ENCODE peak calls at places on chromosomes 12 and 14, in ten cellular contexts. One of them, this sample, is unnamed.
A peak's percentile ranks its signal among the peaks of the same experiment; 100 is the strongest.

GRCh38 chr12:20268121-20268732 is 100.1 kb upstream of the PDE3A start:
- DNase-seq in stimulated activated CD4-positive, alpha-beta T cell treated with anti-CD3 and anti-CD28 coated beads, Interleukin-15, amount 100 ng/mL, for 1 hour: no peak
- DNase-seq in fibroblast of pulmonary artery: peak; percentile 55
- DNase-seq in memory B cell: no peak
- DNase-seq in SIG-M5: no peak
- DNase-seq in A172: peak; percentile 71
- DNase-seq in T-cell: no peak
- DNase-seq in Calu3: no peak
- DNase-seq in CD8-positive, alpha-beta T cell: no peak
- DNase-seq in NCI-H1092 treated with DMSO at 0.1 percent for 48 hours: no peak
- DNase-seq in this sample: peak; percentile 17

GRCh38 chr12:50110127-50110761 is 1.8 kb upstream of the COX14 start:
- DNase-seq in stimulated activated CD4-positive, alpha-beta T cell treated with anti-CD3 and anti-CD28 coated beads, Interleukin-15, amount 100 ng/mL, for 1 hour: no peak
- DNase-seq in fibroblast of pulmonary artery: no peak
- DNase-seq in memory B cell: peak; percentile 38
- DNase-seq in SIG-M5: no peak
- DNase-seq in A172: peak; percentile 44
- DNase-seq in T-cell: no peak
- DNase-seq in Calu3: no peak
- DNase-seq in CD8-positive, alpha-beta T cell: no peak
- DNase-seq in NCI-H1092 treated with DMSO at 0.1 percent for 48 hours: no peak
- DNase-seq in this sample: no peak

GRCh38 chr14:53979747-53980642 is 23.4 kb upstream of the BMP4 start:
- DNase-seq in stimulated activated CD4-positive, alpha-beta T cell treated with anti-CD3 and anti-CD28 coated beads, Interleukin-15, amount 100 ng/mL, for 1 hour: no peak
- DNase-seq in fibroblast of pulmonary artery: peak; percentile 62
- DNase-seq in memory B cell: no peak
- DNase-seq in SIG-M5: no peak
- DNase-seq in A172: peak; percentile 78
- DNase-seq in T-cell: no peak
- DNase-seq in Calu3: no peak
- DNase-seq in CD8-positive, alpha-beta T cell: no peak
- DNase-seq in NCI-H1092 treated with DMSO at 0.1 percent for 48 hours: no peak
- DNase-seq in this sample: peak; percentile 83

GRCh38 chr14:88995437-88996198 is 171.2 kb downstream of the TTC8 start:
- DNase-seq in stimulated activated CD4-positive, alpha-beta T cell treated with anti-CD3 and anti-CD28 coated beads, Interleukin-15, amount 100 ng/mL, for 1 hour: no peak
- DNase-seq in fibroblast of pulmonary artery: peak; percentile 66
- DNase-seq in memory B cell: no peak
- DNase-seq in SIG-M5: no peak
- DNase-seq in A172: peak; percentile 46
- DNase-seq in T-cell: no peak
- DNase-seq in Calu3: no peak
- DNase-seq in CD8-positive, alpha-beta T cell: no peak
- DNase-seq in NCI-H1092 treated with DMSO at 0.1 percent for 48 hours: no peak
- DNase-seq in this sample: peak; percentile 65

GRCh38 chr14:101476931-101477553 is 84.3 kb upstream of the DIO3 start:
- DNase-seq in stimulated activated CD4-positive, alpha-beta T cell treated with anti-CD3 and anti-CD28 coated beads, Interleukin-15, amount 100 ng/mL, for 1 hour: no peak
- DNase-seq in fibroblast of pulmonary artery: no peak
- DNase-seq in memory B cell: no peak
- DNase-seq in SIG-M5: peak; percentile 29
- DNase-seq in A172: no peak
- DNase-seq in T-cell: no peak
- DNase-seq in Calu3: peak; percentile 90
- DNase-seq in CD8-positive, alpha-beta T cell: no peak
- DNase-seq in NCI-H1092 treated with DMSO at 0.1 percent for 48 hours: peak; percentile 38
- DNase-seq in this sample: peak; percentile 82

GRCh38 chr12:78917513-78917912 is 52.9 kb downstream of the SYT1 start:
- DNase-seq in stimulated activated CD4-positive, alpha-beta T cell treated with anti-CD3 and anti-CD28 coated beads, Interleukin-15, amount 100 ng/mL, for 1 hour: no peak
- DNase-seq in fibroblast of pulmonary artery: no peak
- DNase-seq in memory B cell: no peak
- DNase-seq in SIG-M5: no peak
- DNase-seq in A172: no peak
- DNase-seq in T-cell: no peak
- DNase-seq in Calu3: no peak
- DNase-seq in CD8-positive, alpha-beta T cell: no peak
- DNase-seq in NCI-H1092 treated with DMSO at 0.1 percent for 48 hours: no peak
- DNase-seq in this sample: no peak

GRCh38 chr12:31533470-31533869 is 57.5 kb downstream of the DENND5B start:
- DNase-seq in stimulated activated CD4-positive, alpha-beta T cell treated with anti-CD3 and anti-CD28 coated beads, Interleukin-15, amount 100 ng/mL, for 1 hour: no peak
- DNase-seq in fibroblast of pulmonary artery: no peak
- DNase-seq in memory B cell: no peak
- DNase-seq in SIG-M5: no peak
- DNase-seq in A172: no peak
- DNase-seq in T-cell: no peak
- DNase-seq in Calu3: no peak
- DNase-seq in CD8-positive, alpha-beta T cell: no peak
- DNase-seq in NCI-H1092 treated with DMSO at 0.1 percent for 48 hours: no peak
- DNase-seq in this sample: no peak

GRCh38 chr14:51609987-51610283 is 41.8 kb upstream of the FRMD6 start:
- DNase-seq in stimulated activated CD4-positive, alpha-beta T cell treated with anti-CD3 and anti-CD28 coated beads, Interleukin-15, amount 100 ng/mL, for 1 hour: no peak
- DNase-seq in fibroblast of pulmonary artery: peak; percentile 43
- DNase-seq in memory B cell: no peak
- DNase-seq in SIG-M5: no peak
- DNase-seq in A172: no peak
- DNase-seq in T-cell: no peak
- DNase-seq in Calu3: no peak
- DNase-seq in CD8-positive, alpha-beta T cell: no peak
- DNase-seq in NCI-H1092 treated with DMSO at 0.1 percent for 48 hours: no peak
- DNase-seq in this sample: peak; percentile 81

GRCh38 chr14:38255673-38256357 is at the start of gene CLEC14A:
- DNase-seq in stimulated activated CD4-positive, alpha-beta T cell treated with anti-CD3 and anti-CD28 coated beads, Interleukin-15, amount 100 ng/mL, for 1 hour: no peak
- DNase-seq in fibroblast of pulmonary artery: no peak
- DNase-seq in memory B cell: no peak
- DNase-seq in SIG-M5: no peak
- DNase-seq in A172: no peak
- DNase-seq in T-cell: no peak
- DNase-seq in Calu3: no peak
- DNase-seq in CD8-positive, alpha-beta T cell: no peak
- DNase-seq in NCI-H1092 treated with DMSO at 0.1 percent for 48 hours: no peak
- DNase-seq in this sample: peak; percentile 9

GRCh38 chr12:64007853-64008252 is 163.4 kb downstream of the SRGAP1 start:
- DNase-seq in stimulated activated CD4-positive, alpha-beta T cell treated with anti-CD3 and anti-CD28 coated beads, Interleukin-15, amount 100 ng/mL, for 1 hour: no peak
- DNase-seq in fibroblast of pulmonary artery: no peak
- DNase-seq in memory B cell: no peak
- DNase-seq in SIG-M5: no peak
- DNase-seq in A172: peak; percentile 8
- DNase-seq in T-cell: no peak
- DNase-seq in Calu3: no peak
- DNase-seq in CD8-positive, alpha-beta T cell: no peak
- DNase-seq in NCI-H1092 treated with DMSO at 0.1 percent for 48 hours: no peak
- DNase-seq in this sample: no peak

GRCh38 chr12:946656-947055 is 2.8 kb downstream of the RAD52 start:
- DNase-seq in stimulated activated CD4-positive, alpha-beta T cell treated with anti-CD3 and anti-CD28 coated beads, Interleukin-15, amount 100 ng/mL, for 1 hour: no peak
- DNase-seq in fibroblast of pulmonary artery: peak; percentile 26
- DNase-seq in memory B cell: no peak
- DNase-seq in SIG-M5: no peak
- DNase-seq in A172: no peak
- DNase-seq in T-cell: no peak
- DNase-seq in Calu3: no peak
- DNase-seq in CD8-positive, alpha-beta T cell: no peak
- DNase-seq in NCI-H1092 treated with DMSO at 0.1 percent for 48 hours: no peak
- DNase-seq in this sample: no peak

GRCh38 chr12:57890191-57891120 is 43.9 kb upstream of the CTDSP2 start:
- DNase-seq in stimulated activated CD4-positive, alpha-beta T cell treated with anti-CD3 and anti-CD28 coated beads, Interleukin-15, amount 100 ng/mL, for 1 hour: no peak
- DNase-seq in fibroblast of pulmonary artery: peak; percentile 56
- DNase-seq in memory B cell: no peak
- DNase-seq in SIG-M5: no peak
- DNase-seq in A172: peak; percentile 35
- DNase-seq in T-cell: no peak
- DNase-seq in Calu3: no peak
- DNase-seq in CD8-positive, alpha-beta T cell: no peak
- DNase-seq in NCI-H1092 treated with DMSO at 0.1 percent for 48 hours: peak; percentile 13
- DNase-seq in this sample: no peak

GRCh38 chr14:77148510-77149231 is 7.1 kb upstream of the ZDHHC22 start:
- DNase-seq in stimulated activated CD4-positive, alpha-beta T cell treated with anti-CD3 and anti-CD28 coated beads, Interleukin-15, amount 100 ng/mL, for 1 hour: no peak
- DNase-seq in fibroblast of pulmonary artery: peak; percentile 6
- DNase-seq in memory B cell: no peak
- DNase-seq in SIG-M5: no peak
- DNase-seq in A172: no peak
- DNase-seq in T-cell: no peak
- DNase-seq in Calu3: no peak
- DNase-seq in CD8-positive, alpha-beta T cell: no peak
- DNase-seq in NCI-H1092 treated with DMSO at 0.1 percent for 48 hours: peak; percentile 43
- DNase-seq in this sample: peak; percentile 24

GRCh38 chr12:122348505-122348904 is 74.0 kb downstream of the CLIP1 start:
- DNase-seq in stimulated activated CD4-positive, alpha-beta T cell treated with anti-CD3 and anti-CD28 coated beads, Interleukin-15, amount 100 ng/mL, for 1 hour: no peak
- DNase-seq in fibroblast of pulmonary artery: no peak
- DNase-seq in memory B cell: no peak
- DNase-seq in SIG-M5: no peak
- DNase-seq in A172: no peak
- DNase-seq in T-cell: no peak
- DNase-seq in Calu3: no peak
- DNase-seq in CD8-positive, alpha-beta T cell: no peak
- DNase-seq in NCI-H1092 treated with DMSO at 0.1 percent for 48 hours: no peak
- DNase-seq in this sample: no peak

GRCh38 chr12:6684609-6685008 is 4.6 kb downstream of the ZNF384 start:
- DNase-seq in stimulated activated CD4-positive, alpha-beta T cell treated with anti-CD3 and anti-CD28 coated beads, Interleukin-15, amount 100 ng/mL, for 1 hour: no peak
- DNase-seq in fibroblast of pulmonary artery: peak; percentile 40
- DNase-seq in memory B cell: no peak
- DNase-seq in SIG-M5: no peak
- DNase-seq in A172: peak; percentile 18
- DNase-seq in T-cell: peak; percentile 24
- DNase-seq in Calu3: peak; percentile 23
- DNase-seq in CD8-positive, alpha-beta T cell: peak; percentile 36
- DNase-seq in NCI-H1092 treated with DMSO at 0.1 percent for 48 hours: peak; percentile 16
- DNase-seq in this sample: no peak